ENCODE peak calls at places on chromosome 17, in seven cellular contexts. One of them, this sample, is unnamed.

GRCh38 chr17:35742496-35742895 is 10.5 kb downstream of the GAS2L2 start:
- DNase-seq in CD8-positive, alpha-beta T cell: no peak
- DNase-seq in fibroblast of lung: no peak
- DNase-seq in bronchial epithelial cell: no peak
- DNase-seq in tibial artery: no peak
- DNase-seq in ovary: no peak
- DNase-seq in GM13976: no peak
- DNase-seq in this sample: no peak

GRCh38 chr17:76237859-76238313 is 2.4 kb downstream of the RNF157 start:
- DNase-seq in CD8-positive, alpha-beta T cell: no peak
- DNase-seq in fibroblast of lung: no peak
- DNase-seq in bronchial epithelial cell: peak
- DNase-seq in tibial artery: no peak
- DNase-seq in ovary: no peak
- DNase-seq in GM13976: no peak
- DNase-seq in this sample: no peak

GRCh38 chr17:38761612-38762011 is 9.1 kb downstream of the PSMB3 start:
- DNase-seq in CD8-positive, alpha-beta T cell: no peak
- DNase-seq in fibroblast of lung: peak
- DNase-seq in bronchial epithelial cell: peak
- DNase-seq in tibial artery: no peak
- DNase-seq in ovary: no peak
- DNase-seq in GM13976: no peak
- DNase-seq in this sample: no peak

GRCh38 chr17:62933986-62934385 is 32.0 kb upstream of the TANC2 start:
- DNase-seq in CD8-positive, alpha-beta T cell: no peak
- DNase-seq in fibroblast of lung: no peak
- DNase-seq in bronchial epithelial cell: no peak
- DNase-seq in tibial artery: no peak
- DNase-seq in ovary: no peak
- DNase-seq in GM13976: no peak
- DNase-seq in this sample: no peak

GRCh38 chr17:80992077-80992947 is 671 bp downstream of the CHMP6 start:
- DNase-seq in CD8-positive, alpha-beta T cell: no peak
- DNase-seq in fibroblast of lung: no peak
- DNase-seq in bronchial epithelial cell: no peak
- DNase-seq in tibial artery: no peak
- DNase-seq in ovary: peak
- DNase-seq in GM13976: peak
- DNase-seq in this sample: peak

GRCh38 chr17:80942360-80943345 is 49.0 kb upstream of the CHMP6 start:
- DNase-seq in CD8-positive, alpha-beta T cell: no peak
- DNase-seq in fibroblast of lung: peak
- DNase-seq in bronchial epithelial cell: peak
- DNase-seq in tibial artery: peak
- DNase-seq in ovary: peak
- DNase-seq in GM13976: no peak
- DNase-seq in this sample: no peak

GRCh38 chr17:66904760-66905637 is 59.5 kb upstream of the CACNG4 start:
- DNase-seq in CD8-positive, alpha-beta T cell: no peak
- DNase-seq in fibroblast of lung: peak
- DNase-seq in bronchial epithelial cell: peak
- DNase-seq in tibial artery: no peak
- DNase-seq in ovary: peak
- DNase-seq in GM13976: no peak
- DNase-seq in this sample: no peak

GRCh38 chr17:75623386-75623785 is 9.8 kb upstream of the SMIM5 start:
- DNase-seq in CD8-positive, alpha-beta T cell: no peak
- DNase-seq in fibroblast of lung: no peak
- DNase-seq in bronchial epithelial cell: no peak
- DNase-seq in tibial artery: no peak
- DNase-seq in ovary: no peak
- DNase-seq in GM13976: no peak
- DNase-seq in this sample: no peak

GRCh38 chr17:48570325-48571023 is 7.7 kb downstream of the HOXB4 start:
- DNase-seq in CD8-positive, alpha-beta T cell: no peak
- DNase-seq in fibroblast of lung: peak
- DNase-seq in bronchial epithelial cell: no peak
- DNase-seq in tibial artery: no peak
- DNase-seq in ovary: no peak
- DNase-seq in GM13976: no peak
- DNase-seq in this sample: no peak

GRCh38 chr17:57487552-57487951 is 231.2 kb downstream of the MSI2 start:
- DNase-seq in CD8-positive, alpha-beta T cell: no peak
- DNase-seq in fibroblast of lung: no peak
- DNase-seq in bronchial epithelial cell: no peak
- DNase-seq in tibial artery: no peak
- DNase-seq in ovary: no peak
- DNase-seq in GM13976: no peak
- DNase-seq in this sample: no peak

GRCh38 chr17:74217036-74217725 is 3.8 kb downstream of the TTYH2 start:
- DNase-seq in CD8-positive, alpha-beta T cell: no peak
- DNase-seq in fibroblast of lung: no peak
- DNase-seq in bronchial epithelial cell: no peak
- DNase-seq in tibial artery: no peak
- DNase-seq in ovary: no peak
- DNase-seq in GM13976: no peak
- DNase-seq in this sample: no peak

GRCh38 chr17:30808785-30809286 is 15.7 kb downstream of the CRLF3 start:
- DNase-seq in CD8-positive, alpha-beta T cell: no peak
- DNase-seq in fibroblast of lung: no peak
- DNase-seq in bronchial epithelial cell: no peak
- DNase-seq in tibial artery: no peak
- DNase-seq in ovary: no peak
- DNase-seq in GM13976: peak
- DNase-seq in this sample: peak

GRCh38 chr17:30809867-30810266 is 14.6 kb downstream of the CRLF3 start:
- DNase-seq in CD8-positive, alpha-beta T cell: no peak
- DNase-seq in fibroblast of lung: no peak
- DNase-seq in bronchial epithelial cell: no peak
- DNase-seq in tibial artery: no peak
- DNase-seq in ovary: no peak
- DNase-seq in GM13976: no peak
- DNase-seq in this sample: no peak

GRCh38 chr17:30805944-30806456 is 18.5 kb downstream of the CRLF3 start:
- DNase-seq in CD8-positive, alpha-beta T cell: no peak
- DNase-seq in fibroblast of lung: no peak
- DNase-seq in bronchial epithelial cell: no peak
- DNase-seq in tibial artery: no peak
- DNase-seq in ovary: no peak
- DNase-seq in GM13976: no peak
- DNase-seq in this sample: no peak
- TF ChIP-seq CTCF in CD8-positive, alpha-beta T cell: peak
- TF ChIP-seq CTCF in fibroblast of lung: peak
- TF ChIP-seq CTCF in bronchial epithelial cell: no peak
- TF ChIP-seq CTCF in tibial artery: no peak
- TF ChIP-seq CTCF in ovary: no peak
- TF ChIP-seq CTCF in GM13976: peak
- TF ChIP-seq CTCF in this sample: peak

GRCh38 chr17:61307905-61308886 is 91.4 kb upstream of the TBX2 start:
- DNase-seq in CD8-positive, alpha-beta T cell: no peak
- DNase-seq in fibroblast of lung: peak
- DNase-seq in bronchial epithelial cell: no peak
- DNase-seq in tibial artery: no peak
- DNase-seq in ovary: no peak
- DNase-seq in GM13976: no peak
- DNase-seq in this sample: no peak

GRCh38 chr17:61305024-61305423 is 94.6 kb upstream of the TBX2 start:
- DNase-seq in CD8-positive, alpha-beta T cell: no peak
- DNase-seq in fibroblast of lung: peak
- DNase-seq in bronchial epithelial cell: no peak
- DNase-seq in tibial artery: no peak
- DNase-seq in ovary: no peak
- DNase-seq in GM13976: no peak
- DNase-seq in this sample: no peak

GRCh38 chr17:61303334-61304096 is 96.1 kb upstream of the TBX2 start:
- DNase-seq in CD8-positive, alpha-beta T cell: no peak
- DNase-seq in fibroblast of lung: peak
- DNase-seq in bronchial epithelial cell: no peak
- DNase-seq in tibial artery: no peak
- DNase-seq in ovary: no peak
- DNase-seq in GM13976: no peak
- DNase-seq in this sample: no peak

GRCh38 chr17:61302911-61303310 is 96.7 kb upstream of the TBX2 start:
- DNase-seq in CD8-positive, alpha-beta T cell: no peak
- DNase-seq in fibroblast of lung: no peak
- DNase-seq in bronchial epithelial cell: no peak
- DNase-seq in tibial artery: no peak
- DNase-seq in ovary: no peak
- DNase-seq in GM13976: no peak
- DNase-seq in this sample: no peak

GRCh38 chr17:61306003-61306402 is 93.6 kb upstream of the TBX2 start:
- DNase-seq in CD8-positive, alpha-beta T cell: no peak
- DNase-seq in fibroblast of lung: no peak
- DNase-seq in bronchial epithelial cell: no peak
- DNase-seq in tibial artery: no peak
- DNase-seq in ovary: no peak
- DNase-seq in GM13976: no peak
- DNase-seq in this sample: no peak
- TF ChIP-seq CTCF in CD8-positive, alpha-beta T cell: no peak
- TF ChIP-seq CTCF in fibroblast of lung: no peak
- TF ChIP-seq CTCF in bronchial epithelial cell: no peak
- TF ChIP-seq CTCF in tibial artery: no peak
- TF ChIP-seq CTCF in ovary: no peak
- TF ChIP-seq CTCF in GM13976: no peak
- TF ChIP-seq CTCF in this sample: no peak

GRCh38 chr17:2173005-2173404 is 118.1 kb downstream of the HIC1 start:
- DNase-seq in CD8-positive, alpha-beta T cell: no peak
- DNase-seq in fibroblast of lung: peak
- DNase-seq in bronchial epithelial cell: no peak
- DNase-seq in tibial artery: peak
- DNase-seq in ovary: no peak
- DNase-seq in GM13976: no peak
- DNase-seq in this sample: no peak

GRCh38 chr17:2175294-2175628 is 120.4 kb downstream of the HIC1 start:
- DNase-seq in CD8-positive, alpha-beta T cell: no peak
- DNase-seq in fibroblast of lung: no peak
- DNase-seq in bronchial epithelial cell: no peak
- DNase-seq in tibial artery: no peak
- DNase-seq in ovary: no peak
- DNase-seq in GM13976: no peak
- DNase-seq in this sample: no peak

GRCh38 chr17:2174048-2174447 is 119.1 kb downstream of the HIC1 start:
- DNase-seq in CD8-positive, alpha-beta T cell: no peak
- DNase-seq in fibroblast of lung: no peak
- DNase-seq in bronchial epithelial cell: peak
- DNase-seq in tibial artery: no peak
- DNase-seq in ovary: no peak
- DNase-seq in GM13976: no peak
- DNase-seq in this sample: no peak

GRCh38 chr17:2176484-2177175 is 121.7 kb downstream of the HIC1 start:
- DNase-seq in CD8-positive, alpha-beta T cell: no peak
- DNase-seq in fibroblast of lung: no peak
- DNase-seq in bronchial epithelial cell: no peak
- DNase-seq in tibial artery: no peak
- DNase-seq in ovary: no peak
- DNase-seq in GM13976: no peak
- DNase-seq in this sample: no peak

GRCh38 chr17:2174471-2175293 is 119.8 kb downstream of the HIC1 start:
- DNase-seq in CD8-positive, alpha-beta T cell: no peak
- DNase-seq in fibroblast of lung: peak
- DNase-seq in bronchial epithelial cell: peak
- DNase-seq in tibial artery: peak
- DNase-seq in ovary: peak
- DNase-seq in GM13976: no peak
- DNase-seq in this sample: no peak
- TF ChIP-seq CTCF in CD8-positive, alpha-beta T cell: no peak
- TF ChIP-seq CTCF in fibroblast of lung: peak
- TF ChIP-seq CTCF in bronchial epithelial cell: no peak
- TF ChIP-seq CTCF in tibial artery: no peak
- TF ChIP-seq CTCF in ovary: no peak
- TF ChIP-seq CTCF in GM13976: no peak
- TF ChIP-seq CTCF in this sample: no peak

GRCh38 chr17:82188001-82188961 is 24.4 kb downstream of the CCDC57 start:
- DNase-seq in CD8-positive, alpha-beta T cell: no peak
- DNase-seq in fibroblast of lung: no peak
- DNase-seq in bronchial epithelial cell: no peak
- DNase-seq in tibial artery: no peak
- DNase-seq in ovary: no peak
- DNase-seq in GM13976: no peak
- DNase-seq in this sample: no peak
- TF ChIP-seq CTCF in CD8-positive, alpha-beta T cell: no peak
- TF ChIP-seq CTCF in fibroblast of lung: no peak
- TF ChIP-seq CTCF in bronchial epithelial cell: no peak
- TF ChIP-seq CTCF in tibial artery: no peak
- TF ChIP-seq CTCF in ovary: no peak
- TF ChIP-seq CTCF in GM13976: no peak
- TF ChIP-seq CTCF in this sample: no peak

DNA sequence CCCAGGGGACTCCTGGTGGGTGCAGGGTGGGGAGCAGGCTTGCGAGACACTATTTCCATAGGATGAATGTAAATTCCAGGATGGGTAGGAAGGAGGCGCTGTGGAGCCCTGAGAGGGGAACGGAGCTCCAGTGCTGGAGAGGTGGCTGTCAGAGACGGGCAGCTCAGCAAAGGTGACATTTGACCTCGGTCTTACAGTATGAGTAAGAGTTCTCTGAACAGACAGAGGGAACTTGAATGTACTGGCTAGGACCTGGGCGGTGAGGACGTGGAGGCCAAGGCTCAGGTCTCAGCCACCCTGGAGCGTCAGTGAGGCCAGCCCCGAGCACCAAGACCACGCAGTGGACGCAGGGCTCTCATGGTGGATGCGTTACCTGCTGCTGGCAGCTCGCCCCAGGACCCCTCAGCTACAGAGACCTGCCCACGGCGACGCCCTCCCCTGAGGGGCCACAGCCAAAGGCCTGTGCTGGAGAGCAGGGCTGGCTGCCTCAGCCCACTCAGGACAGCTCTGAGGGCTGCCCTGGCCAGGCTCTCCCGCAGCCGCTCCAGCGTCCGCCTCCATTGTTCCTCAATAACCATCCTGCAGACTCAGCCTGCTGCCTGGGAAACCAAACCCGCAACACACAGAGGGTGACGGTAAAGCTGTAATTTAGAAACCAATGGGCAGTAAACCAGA is 65.9 kb upstream of the TNRC6C start:
- DNase-seq in CD8-positive, alpha-beta T cell: no peak
- DNase-seq in fibroblast of lung: no peak
- DNase-seq in bronchial epithelial cell: no peak
- DNase-seq in tibial artery: peak
- DNase-seq in ovary: no peak
- DNase-seq in GM13976: no peak
- DNase-seq in this sample: no peak
- TF ChIP-seq CTCF in CD8-positive, alpha-beta T cell: no peak
- TF ChIP-seq CTCF in fibroblast of lung: peak
- TF ChIP-seq CTCF in bronchial epithelial cell: no peak
- TF ChIP-seq CTCF in tibial artery: no peak
- TF ChIP-seq CTCF in ovary: no peak
- TF ChIP-seq CTCF in GM13976: no peak
- TF ChIP-seq CTCF in this sample: peak